ENCODE peak calls at places on chromosomes 16 and 17, in nine cellular contexts. P is lower lobe of right lung; D is NCI-H460; Y is stimulated activated naive B cell treated with anti-CD40 and anti-IgM and Interleukin-4, amounts not matched to agents 10 μg/mL and 1 μg/mL and 100 μg/mL, for 72 hours; O is activated T-cell treated with anti-CD3 and anti-CD28 coated beads, Interleukin-2, amount 50 U/mL, for 24 hours; U is activated T-helper 2 cell treated with anti-CD3 and anti-CD28 coated beads, Interferon-gamma antibody, Interleukin-2, Interleukin-4, amounts not matched to agents 10 μg/mL and 5 μg/mL and 100 μg/mL, durations not matched to agents 14 hours and 24 hours and 36 hours; C is amniotic stem cell; L is CD8-positive, alpha-beta T cell; Q is Panc1. M is an unnamed sample.

GRCh38 chr16:66658143-66658859 is 38.2 kb downstream of the CMTM4 start:
- DNase-seq in P (no peak), D (no peak), Y (no peak), O (no peak), U (no peak), C (no peak), L (no peak), Q (no peak), M (no peak)

GRCh38 chr16:52497067-52497816 is 49.7 kb downstream of the TOX3 start:
- DNase-seq in P (no peak), D (no peak), Y (no peak), O (no peak), U (no peak), C (no peak), L (no peak), Q (no peak), M (no peak)

GRCh38 chr17:62787358-62787757 is 20.8 kb downstream of the MARCHF10 start:
- DNase-seq in P (no peak), D (no peak), Y (no peak), O (no peak), U (no peak), C (peak; percentile 21), L (no peak), Q (no peak), M (no peak)

GRCh38 chr16:81645303-81645702 is 133.8 kb upstream of the PLCG2 start:
- DNase-seq in P (peak; percentile 63), D (no peak), Y (no peak), O (no peak), U (no peak), C (no peak), L (no peak), Q (no peak), M (no peak)

GRCh38 chr16:86508947-86509758 is 1.2 kb upstream of the FOXF1 start:
- DNase-seq in P (no peak), D (peak; percentile 29), Y (no peak), O (peak; percentile 56), U (peak; percentile 26), C (peak; percentile 58), L (no peak), Q (no peak), M (peak; percentile 52)

GRCh38 chr17:81666092-81666341 is 388 bp downstream of the OXLD1 start:
- DNase-seq in P (no peak), D (no peak), Y (no peak), O (no peak), U (no peak), C (no peak), L (peak; percentile 36), Q (no peak), M (no peak)

GRCh38 chr16:67026570-67026969 is 2.4 kb upstream of the CBFB start:
- DNase-seq in P (no peak), D (no peak), Y (no peak), O (peak; percentile 14), U (peak; percentile 7), C (no peak), L (no peak), Q (no peak), M (no peak)

GRCh38 chr17:27559996-27560481 is 70.9 kb upstream of the LGALS9 start:
- DNase-seq in P (peak; percentile 66), D (peak; percentile 59), Y (no peak), O (no peak), U (no peak), C (peak; percentile 74), L (no peak), Q (no peak), M (no peak)

GRCh38 chr16:25045696-25046381 is 30.7 kb upstream of the ARHGAP17 start:
- DNase-seq in P (no peak), D (peak; percentile 50), Y (no peak), O (no peak), U (no peak), C (no peak), L (no peak), Q (no peak), M (no peak)

GRCh38 chr17:14719942-14720341 is 419.1 kb downstream of the HS3ST3B1 start:
- DNase-seq in P (no peak), D (no peak), Y (no peak), O (no peak), U (no peak), C (no peak), L (no peak), Q (no peak), M (no peak)

GRCh38 chr16:1993731-1994131 is 4.0 kb downstream of the SYNGR3 start:
- DNase-seq in P (peak; percentile 46), D (no peak), Y (no peak), O (no peak), U (no peak), C (no peak), L (no peak), Q (no peak), M (no peak)

GRCh38 chr17:61536417-61536955 is 54.5 kb downstream of the NACA2 start:
- DNase-seq in P (no peak), D (no peak), Y (no peak), O (no peak), U (no peak), C (no peak), L (no peak), Q (no peak), M (no peak)

GRCh38 chr17:12421646-12422306 is 243.9 kb upstream of the MYOCD start:
- DNase-seq in P (no peak), D (no peak), Y (no peak), O (no peak), U (no peak), C (no peak), L (no peak), Q (no peak), M (peak; percentile 40)

GRCh38 chr16:50400312-50400966 is 31.7 kb upstream of the BRD7 start:
- DNase-seq in P (no peak), D (no peak), Y (no peak), O (no peak), U (no peak), C (no peak), L (peak; percentile 10), Q (no peak), M (no peak)

GRCh38 chr17:39634384-39634871 is 2.5 kb upstream of the STARD3 start:
- DNase-seq in P (no peak), D (peak; percentile 47), Y (no peak), O (peak; percentile 50), U (no peak), C (no peak), L (no peak), Q (no peak), M (no peak)

GRCh38 chr17:4163951-4164350 is 21.0 kb downstream of the CYB5D2 start:
- DNase-seq in P (no peak), D (no peak), Y (no peak), O (no peak), U (no peak), C (no peak), L (no peak), Q (no peak), M (no peak)

GRCh38 chr17:39173539-39174274 is 7.7 kb upstream of the ARL5C start:
- DNase-seq in P (no peak), D (no peak), Y (no peak), O (no peak), U (no peak), C (no peak), L (no peak), Q (no peak), M (no peak)

GRCh38 chr17:17223736-17224135 is 13.2 kb downstream of the FLCN start:
- DNase-seq in P (no peak), D (no peak), Y (no peak), O (no peak), U (no peak), C (no peak), L (no peak), Q (no peak), M (no peak)

GRCh38 chr16:88468289-88469129 is 15.4 kb downstream of the ZFPM1 start:
- DNase-seq in P (no peak), D (peak; percentile 77), Y (no peak), O (no peak), U (no peak), C (no peak), L (no peak), Q (no peak), M (no peak)

GRCh38 chr17:14604920-14605599 is 304.2 kb downstream of the HS3ST3B1 start:
- DNase-seq in P (peak; percentile 61), D (no peak), Y (peak; percentile 81), O (no peak), U (no peak), C (no peak), L (no peak), Q (no peak), M (no peak)

GRCh38 chr17:1142503-1143095 is 37.2 kb downstream of the ABR start:
- DNase-seq in P (no peak), D (no peak), Y (no peak), O (no peak), U (no peak), C (no peak), L (no peak), Q (no peak), M (no peak)

GRCh38 chr16:83743241-83743640 is 64.5 kb upstream of the HSBP1 start:
- DNase-seq in P (no peak), D (no peak), Y (no peak), O (no peak), U (no peak), C (no peak), L (no peak), Q (no peak), M (no peak)

GRCh38 chr17:5241861-5242671 is 7.4 kb upstream of the SCIMP start:
- DNase-seq in P (no peak), D (no peak), Y (no peak), O (peak; percentile 40), U (no peak), C (no peak), L (peak; percentile 26), Q (no peak), M (peak; percentile 74)

GRCh38 chr17:44536090-44536960 is 21.0 kb upstream of the FZD2 start:
- DNase-seq in P (no peak), D (no peak), Y (no peak), O (no peak), U (no peak), C (no peak), L (no peak), Q (no peak), M (peak; percentile 24)

GRCh38 chr16:84562174-84562815 is 55.6 kb downstream of the COTL1 start:
- DNase-seq in P (peak; percentile 71), D (no peak), Y (peak; percentile 60), O (no peak), U (no peak), C (no peak), L (no peak), Q (no peak), M (peak; percentile 73)

GRCh38 chr17:3974138-3974687 is 10.0 kb upstream of the ATP2A3 start:
- DNase-seq in P (peak; percentile 50), D (no peak), Y (no peak), O (no peak), U (no peak), C (no peak), L (no peak), Q (no peak), M (no peak)

GRCh38 chr16:50351952-50352351 is 16.8 kb downstream of the BRD7 start:
- DNase-seq in P (no peak), D (no peak), Y (no peak), O (no peak), U (no peak), C (no peak), L (no peak), Q (no peak), M (no peak)

GRCh38 chr16:89320717-89321501 is 103.4 kb downstream of the ZNF778 start:
- DNase-seq in P (peak; percentile 50), D (no peak), Y (no peak), O (no peak), U (no peak), C (no peak), L (no peak), Q (no peak), M (no peak)

GRCh38 chr17:7314719-7315569 is at the start of gene GPS2:
- DNase-seq in P (peak; percentile 96), D (peak; percentile 81), Y (peak; percentile 91), O (peak; percentile 97), U (peak; percentile 91), C (peak; percentile 63), L (peak; percentile 94), Q (no peak), M (peak; percentile 95)

GRCh38 chr17:2876467-2876866 is 80.2 kb downstream of the RAP1GAP2 start:
- DNase-seq in P (no peak), D (no peak), Y (no peak), O (no peak), U (no peak), C (no peak), L (no peak), Q (no peak), M (no peak)

GRCh38 chr16:58501242-58502131 is 1.5 kb downstream of the NDRG4 start:
- DNase-seq in P (peak; percentile 53), D (peak; percentile 40), Y (no peak), O (peak; percentile 70), U (no peak), C (no peak), L (peak; percentile 34), Q (no peak), M (peak; percentile 26)

M was measured in GM10248.